ENCODE peak calls at places on chromosomes 13 and 19, in five cellular contexts. One of them, this sample, is unnamed. For H3K79me2, the result is how much of the 10 kb centered on the place peaks cover.

GRCh38 chr19:45376045-45376724 is 5.8 kb upstream of the ERCC2 start:
- DNase-seq in neural progenitor cell: peak
- DNase-seq in GM23248: peak
- DNase-seq in hepatocyte: peak
- DNase-seq in SK-N-SH: peak
- DNase-seq in this sample: no peak

GRCh38 chr13:50085063-50085462 is 69.8 kb downstream of the KCNRG start:
- DNase-seq in neural progenitor cell: peak
- DNase-seq in GM23248: peak
- DNase-seq in hepatocyte: peak
- DNase-seq in SK-N-SH: no peak
- DNase-seq in this sample: no peak

GRCh38 chr19:44111910-44112463 is 1.2 kb upstream of the ZNF225 start:
- DNase-seq in neural progenitor cell: peak
- DNase-seq in GM23248: peak
- DNase-seq in hepatocyte: peak
- DNase-seq in SK-N-SH: peak
- DNase-seq in this sample: no peak

GRCh38 chr13:44692173-44692713 is 116.1 kb upstream of the TSC22D1 start:
- DNase-seq in neural progenitor cell: no peak
- DNase-seq in GM23248: no peak
- DNase-seq in hepatocyte: no peak
- DNase-seq in SK-N-SH: no peak
- DNase-seq in this sample: no peak

GRCh38 chr13:21435710-21436151 is 23.4 kb downstream of the ZDHHC20 start:
- DNase-seq in neural progenitor cell: no peak
- DNase-seq in GM23248: peak
- DNase-seq in hepatocyte: peak
- DNase-seq in SK-N-SH: no peak
- DNase-seq in this sample: peak

GRCh38 chr13:102847272-102848234 is 1.7 kb downstream of the ERCC5 start:
- DNase-seq in neural progenitor cell: peak
- DNase-seq in GM23248: peak
- DNase-seq in hepatocyte: peak
- DNase-seq in SK-N-SH: peak
- DNase-seq in this sample: peak

GRCh38 chr13:48631441-48631840 is 22.3 kb upstream of the CYSLTR2 start:
- DNase-seq in neural progenitor cell: no peak
- DNase-seq in GM23248: no peak
- DNase-seq in hepatocyte: no peak
- DNase-seq in SK-N-SH: no peak
- DNase-seq in this sample: no peak

GRCh38 chr19:50639121-50640112 is at the start of gene SYT3:
- DNase-seq in neural progenitor cell: peak
- DNase-seq in GM23248: peak
- DNase-seq in hepatocyte: peak
- DNase-seq in SK-N-SH: peak
- DNase-seq in this sample: peak

GRCh38 chr13:43545317-43545874 is 241.4 kb downstream of the ENOX1 start:
- DNase-seq in neural progenitor cell: no peak
- DNase-seq in GM23248: no peak
- DNase-seq in hepatocyte: no peak
- DNase-seq in SK-N-SH: no peak
- DNase-seq in this sample: no peak

GRCh38 chr13:69601661-69602060 is 506.0 kb upstream of the ATXN8OS start:
- DNase-seq in neural progenitor cell: no peak
- DNase-seq in GM23248: no peak
- DNase-seq in hepatocyte: no peak
- DNase-seq in SK-N-SH: no peak
- DNase-seq in this sample: no peak
- TF ChIP-seq EZH2phosphoT487 in neural progenitor cell: no peak
- TF ChIP-seq EZH2phosphoT487 in GM23248: no peak
- TF ChIP-seq EZH2phosphoT487 in hepatocyte: no peak
- TF ChIP-seq EZH2phosphoT487 in SK-N-SH: no peak
- TF ChIP-seq EZH2phosphoT487 in this sample: no peak

GRCh38 chr19:17089238-17089637 is 13.7 kb downstream of the MYO9B start:
- DNase-seq in neural progenitor cell: no peak
- DNase-seq in GM23248: peak
- DNase-seq in hepatocyte: peak
- DNase-seq in SK-N-SH: no peak
- DNase-seq in this sample: no peak

GRCh38 chr19:17090501-17091074 is 15.0 kb downstream of the MYO9B start:
- DNase-seq in neural progenitor cell: no peak
- DNase-seq in GM23248: peak
- DNase-seq in hepatocyte: no peak
- DNase-seq in SK-N-SH: no peak
- DNase-seq in this sample: no peak

GRCh38 chr19:17091758-17092333 is 16.3 kb downstream of the MYO9B start:
- DNase-seq in neural progenitor cell: no peak
- DNase-seq in GM23248: no peak
- DNase-seq in hepatocyte: no peak
- DNase-seq in SK-N-SH: no peak
- DNase-seq in this sample: no peak

GRCh38 chr19:17095141-17095919 is 19.8 kb downstream of the MYO9B start:
- DNase-seq in neural progenitor cell: no peak
- DNase-seq in GM23248: peak
- DNase-seq in hepatocyte: peak
- DNase-seq in SK-N-SH: no peak
- DNase-seq in this sample: no peak

DNA sequence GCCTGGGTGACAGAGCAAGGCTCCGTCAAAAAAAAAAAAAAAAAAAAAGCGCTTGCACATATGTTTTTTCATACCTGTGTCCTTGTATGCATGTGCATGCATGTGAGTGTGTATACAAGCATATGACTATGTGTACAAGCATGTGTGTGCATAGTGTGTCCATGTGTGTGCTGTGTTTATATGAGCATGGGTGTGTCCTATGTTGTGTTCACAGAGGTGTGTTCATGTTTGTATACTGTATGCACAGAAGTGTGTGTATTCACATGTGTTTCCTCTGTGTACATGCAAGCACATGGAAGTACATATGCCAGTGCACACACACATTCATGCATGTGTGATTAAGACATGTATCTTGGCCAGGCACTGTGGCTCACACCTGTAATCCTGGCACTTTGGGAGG is 17.1 kb downstream of the MYO9B start:
- DNase-seq in neural progenitor cell: no peak
- DNase-seq in GM23248: no peak
- DNase-seq in hepatocyte: no peak
- DNase-seq in SK-N-SH: no peak
- DNase-seq in this sample: no peak
- H3K79me2 ChIP-seq in neural progenitor cell: under half
- H3K79me2 ChIP-seq in GM23248: half or more
- H3K79me2 ChIP-seq in hepatocyte: half or more
- H3K79me2 ChIP-seq in SK-N-SH: half or more
- H3K79me2 ChIP-seq in this sample: under half

DNA sequence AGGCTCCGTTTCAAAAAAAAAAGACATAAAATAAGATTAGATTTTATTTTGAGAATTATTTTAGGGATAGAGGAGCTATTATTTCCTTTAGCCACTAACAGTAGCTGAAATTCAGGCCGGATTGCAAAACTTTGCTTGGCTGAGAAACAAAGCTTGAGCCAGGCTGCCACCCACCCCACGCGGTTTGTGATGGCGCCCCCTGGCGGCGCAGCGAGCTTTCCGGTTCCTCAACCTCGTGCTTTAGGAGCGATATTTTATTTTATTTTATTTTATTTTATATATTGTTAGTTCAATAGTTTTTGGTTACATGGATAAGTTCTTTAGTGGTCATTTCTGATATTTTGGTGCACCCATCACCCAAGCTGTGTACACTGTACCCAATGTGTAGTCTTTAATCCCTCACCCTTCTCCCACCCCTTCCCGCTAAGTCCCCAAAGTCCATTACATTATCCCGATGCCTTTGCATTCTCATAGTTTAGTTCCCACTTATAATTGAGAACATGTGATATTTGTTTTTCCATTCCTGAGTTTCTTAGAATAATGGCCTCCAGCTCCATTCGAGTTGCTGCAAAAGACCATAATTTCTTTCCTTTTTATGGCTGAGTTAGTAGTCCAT is 19.8 kb upstream of the CEACAM4 start:
- DNase-seq in neural progenitor cell: no peak
- DNase-seq in GM23248: peak
- DNase-seq in hepatocyte: no peak
- DNase-seq in SK-N-SH: peak
- DNase-seq in this sample: no peak
- TF ChIP-seq EZH2phosphoT487 in neural progenitor cell: no peak
- TF ChIP-seq EZH2phosphoT487 in GM23248: no peak
- TF ChIP-seq EZH2phosphoT487 in hepatocyte: no peak
- TF ChIP-seq EZH2phosphoT487 in SK-N-SH: no peak
- TF ChIP-seq EZH2phosphoT487 in this sample: no peak

GRCh38 chr13:110343241-110343865 is 36.3 kb downstream of the COL4A2 start:
- DNase-seq in neural progenitor cell: no peak
- DNase-seq in GM23248: no peak
- DNase-seq in hepatocyte: no peak
- DNase-seq in SK-N-SH: no peak
- DNase-seq in this sample: no peak
- H3K79me2 ChIP-seq in neural progenitor cell: under half
- H3K79me2 ChIP-seq in GM23248: under half
- H3K79me2 ChIP-seq in hepatocyte: half or more
- H3K79me2 ChIP-seq in SK-N-SH: half or more
- H3K79me2 ChIP-seq in this sample: under half

DNA sequence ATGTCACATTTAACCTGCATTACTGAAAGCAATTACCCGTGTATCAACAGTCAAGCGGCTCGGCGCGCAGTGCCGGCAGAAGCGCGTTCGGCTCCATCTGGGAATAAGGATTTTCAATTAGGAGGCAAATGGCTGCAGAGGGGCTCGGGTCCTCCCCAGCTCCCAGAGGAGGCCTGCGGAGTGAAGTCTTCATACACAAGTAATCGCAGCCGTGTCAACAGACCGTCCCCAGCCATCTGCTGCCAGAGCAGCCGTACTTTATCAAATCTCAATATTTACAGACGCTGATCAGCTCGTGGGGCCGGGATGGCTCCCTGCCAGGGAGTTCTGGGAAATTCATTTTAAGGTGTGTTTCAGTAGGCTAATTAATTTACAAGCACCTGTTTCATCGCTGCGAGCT is 252.5 kb downstream of the TEX29 start:
- DNase-seq in neural progenitor cell: no peak
- DNase-seq in GM23248: no peak
- DNase-seq in hepatocyte: no peak
- DNase-seq in SK-N-SH: no peak
- DNase-seq in this sample: no peak
- TF ChIP-seq EZH2phosphoT487 in neural progenitor cell: no peak
- TF ChIP-seq EZH2phosphoT487 in GM23248: no peak
- TF ChIP-seq EZH2phosphoT487 in hepatocyte: no peak
- TF ChIP-seq EZH2phosphoT487 in SK-N-SH: no peak
- TF ChIP-seq EZH2phosphoT487 in this sample: no peak

This sample was measured in MM.1S.